ENCODE peak calls at places on chromosomes 5 and 9, in five cellular contexts. V, F, J, Q and O are unnamed samples.

GRCh38 chr9:1298027-1298426 is 247.9 kb downstream of the DMRT2 start:
- DNase-seq in V (no peak), F (no peak), J (no peak), Q (no peak), O (no peak)

GRCh38 chr5:139884144-139884543 is 88.5 kb downstream of the PSD2 start:
- DNase-seq in V (no peak), F (no peak), J (no peak), Q (no peak), O (no peak)

GRCh38 chr5:173330151-173330855 is 2.1 kb upstream of the STC2 start:
- DNase-seq in V (no peak), F (no peak), J (no peak), Q (no peak), O (peak)

GRCh38 chr5:11396867-11397266 is 507.4 kb downstream of the CTNND2 start:
- DNase-seq in V (no peak), F (no peak), J (no peak), Q (no peak), O (no peak)

GRCh38 chr5:73120222-73121108 is at the start of gene TMEM171:
- DNase-seq in V (peak), F (no peak), J (no peak), Q (peak), O (peak)

GRCh38 chr5:168837852-168838251 is 258.7 kb upstream of the PANK3 start:
- DNase-seq in V (no peak), F (no peak), J (no peak), Q (no peak), O (no peak)

GRCh38 chr9:20684865-20685696 is 1.0 kb downstream of the FOCAD start:
- DNase-seq in V (no peak), F (no peak), J (no peak), Q (peak), O (no peak)

GRCh38 chr9:131864531-131864930 is 124.7 kb upstream of the RAPGEF1 start:
- DNase-seq in V (no peak), F (no peak), J (no peak), Q (no peak), O (no peak)

GRCh38 chr5:57719216-57719615 is 236.6 kb upstream of the ACTBL2 start:
- DNase-seq in V (no peak), F (no peak), J (no peak), Q (peak), O (no peak)

GRCh38 chr5:147558826-147559225 is 49.0 kb upstream of the DPYSL3 start:
- DNase-seq in V (peak), F (no peak), J (peak), Q (peak), O (peak)

GRCh38 chr9:31394040-31394473 is 990.4 kb upstream of the ACO1 start:
- DNase-seq in V (no peak), F (no peak), J (no peak), Q (peak), O (no peak)

GRCh38 chr9:91163441-91163772 is 198.3 kb downstream of the AUH start:
- DNase-seq in V (no peak), F (no peak), J (no peak), Q (no peak), O (peak)

GRCh38 chr5:102801375-102801774 is 46.3 kb downstream of the PAM start:
- DNase-seq in V (no peak), F (no peak), J (no peak), Q (peak), O (no peak)

GRCh38 chr5:173315495-173316352 is 12.5 kb downstream of the STC2 start:
- DNase-seq in V (no peak), F (no peak), J (peak), Q (peak), O (peak)

GRCh38 chr5:96022971-96023370 is 61.3 kb upstream of the ELL2 start:
- DNase-seq in V (no peak), F (no peak), J (no peak), Q (no peak), O (no peak)

GRCh38 chr9:137828527-137829259 is 48.9 kb upstream of the CACNA1B start:
- DNase-seq in V (peak), F (no peak), J (no peak), Q (peak), O (peak)

GRCh38 chr5:101176605-101177004 is 273.5 kb upstream of the ST8SIA4 start:
- DNase-seq in V (no peak), F (no peak), J (no peak), Q (no peak), O (no peak)

GRCh38 chr5:91464886-91465646 is 81.9 kb upstream of the ARRDC3 start:
- DNase-seq in V (no peak), F (no peak), J (no peak), Q (no peak), O (no peak)

GRCh38 chr5:42985129-42986037 is 54.7 kb downstream of the ANXA2R start:
- DNase-seq in V (no peak), F (no peak), J (no peak), Q (no peak), O (no peak)

GRCh38 chr9:89440951-89441654 is 56.8 kb downstream of the SEMA4D start:
- DNase-seq in V (no peak), F (no peak), J (no peak), Q (no peak), O (peak)

GRCh38 chr5:15637886-15638285 is 137.9 kb downstream of the FBXL7 start:
- DNase-seq in V (no peak), F (no peak), J (no peak), Q (no peak), O (no peak)

GRCh38 chr5:105952875-105953274 is 1717.9 kb downstream of the EFNA5 start:
- DNase-seq in V (no peak), F (no peak), J (peak), Q (peak), O (no peak)

GRCh38 chr5:13214182-13214581 is 730.3 kb downstream of the DNAH5 start:
- DNase-seq in V (no peak), F (no peak), J (no peak), Q (no peak), O (no peak)

GRCh38 chr5:22678886-22679285 is 174.3 kb downstream of the CDH12 start:
- DNase-seq in V (no peak), F (no peak), J (no peak), Q (no peak), O (no peak)

GRCh38 chr5:161851691-161852299 is 3.9 kb downstream of the GABRA1 start:
- DNase-seq in V (no peak), F (no peak), J (no peak), Q (no peak), O (peak)

GRCh38 chr5:130720355-130720754 is 444.7 kb downstream of the HINT1 start:
- DNase-seq in V (no peak), F (no peak), J (no peak), Q (peak), O (peak)

GRCh38 chr9:69215774-69216482 is 41.9 kb downstream of the TJP2 start:
- DNase-seq in V (no peak), F (no peak), J (no peak), Q (no peak), O (no peak)

GRCh38 chr9:69874301-69875060 is 53.9 kb downstream of the CFAP95 start:
- DNase-seq in V (no peak), F (no peak), J (no peak), Q (no peak), O (no peak)

GRCh38 chr9:123654218-123654617 is 275.7 kb downstream of the DENND1A start:
- DNase-seq in V (no peak), F (no peak), J (no peak), Q (no peak), O (no peak)

GRCh38 chr9:14293801-14294200 is 20.1 kb downstream of the NFIB start:
- DNase-seq in V (no peak), F (no peak), J (no peak), Q (no peak), O (no peak)

GRCh38 chr9:81633952-81634421 is 55.4 kb downstream of the TLE1 start:
- DNase-seq in V (no peak), F (no peak), J (no peak), Q (no peak), O (no peak)